ENCODE peak calls at places on chromosomes 4 and X, in ten cellular contexts. One of them, this sample, is unnamed.

GRCh38 chr4:145511913-145512522 is 30.4 kb downstream of the SMAD1 start:
- DNase-seq in GM04504: no peak
- DNase-seq in HCEC 1CT: no peak
- DNase-seq in AG10803: peak; percentile 38
- DNase-seq in T-helper 1 cell: no peak
- DNase-seq in RPMI8226: no peak
- DNase-seq in astrocyte of the spinal cord: no peak
- DNase-seq in NCI-H1930: no peak
- DNase-seq in germinal center: no peak
- DNase-seq in activated CD8-positive, alpha-beta memory T cell treated with anti-CD3 and anti-CD28 coated beads for 1 hour: no peak
- DNase-seq in this sample: no peak

GRCh38 chrX:66328950-66329596 is 165.0 kb downstream of the HEPH start:
- DNase-seq in RPMI8226: no peak
- DNase-seq in germinal center: no peak
- DNase-seq in NCI-H1930: no peak
- DNase-seq in activated CD8-positive, alpha-beta memory T cell treated with anti-CD3 and anti-CD28 coated beads for 1 hour: no peak
- DNase-seq in AG10803: no peak
- DNase-seq in GM04504: no peak
- DNase-seq in HCEC 1CT: no peak
- DNase-seq in astrocyte of the spinal cord: no peak
- DNase-seq in T-helper 1 cell: no peak
- DNase-seq in this sample: no peak

GRCh38 chrX:152220612-152221011 is 82.2 kb upstream of the MAGEA10 start:
- DNase-seq in germinal center: no peak
- DNase-seq in RPMI8226: no peak
- DNase-seq in AG10803: no peak
- DNase-seq in HCEC 1CT: no peak
- DNase-seq in T-helper 1 cell: no peak
- DNase-seq in astrocyte of the spinal cord: peak; percentile 1
- DNase-seq in activated CD8-positive, alpha-beta memory T cell treated with anti-CD3 and anti-CD28 coated beads for 1 hour: no peak
- DNase-seq in NCI-H1930: no peak
- DNase-seq in GM04504: no peak
- DNase-seq in this sample: no peak

GRCh38 chrX:111095974-111096870 is at the start of gene PAK3:
- DNase-seq in NCI-H1930: peak; percentile 38
- DNase-seq in T-helper 1 cell: peak; percentile 10
- DNase-seq in HCEC 1CT: no peak
- DNase-seq in activated CD8-positive, alpha-beta memory T cell treated with anti-CD3 and anti-CD28 coated beads for 1 hour: no peak
- DNase-seq in germinal center: peak; percentile 4
- DNase-seq in AG10803: peak; percentile 26
- DNase-seq in RPMI8226: no peak
- DNase-seq in GM04504: no peak
- DNase-seq in astrocyte of the spinal cord: peak; percentile 85
- DNase-seq in this sample: peak; percentile 50

GRCh38 chr4:105369988-105370387 is 103.9 kb downstream of the PPA2 start:
- DNase-seq in astrocyte of the spinal cord: no peak
- DNase-seq in germinal center: no peak
- DNase-seq in activated CD8-positive, alpha-beta memory T cell treated with anti-CD3 and anti-CD28 coated beads for 1 hour: no peak
- DNase-seq in HCEC 1CT: peak; percentile 55
- DNase-seq in AG10803: peak; percentile 9
- DNase-seq in T-helper 1 cell: no peak
- DNase-seq in NCI-H1930: no peak
- DNase-seq in RPMI8226: no peak
- DNase-seq in GM04504: no peak
- DNase-seq in this sample: no peak

GRCh38 chr4:20181926-20182325 is 69.8 kb upstream of the SLIT2 start:
- DNase-seq in T-helper 1 cell: no peak
- DNase-seq in HCEC 1CT: no peak
- DNase-seq in GM04504: no peak
- DNase-seq in germinal center: no peak
- DNase-seq in RPMI8226: no peak
- DNase-seq in activated CD8-positive, alpha-beta memory T cell treated with anti-CD3 and anti-CD28 coated beads for 1 hour: no peak
- DNase-seq in NCI-H1930: no peak
- DNase-seq in AG10803: no peak
- DNase-seq in astrocyte of the spinal cord: no peak
- DNase-seq in this sample: no peak

GRCh38 chr4:3037957-3038451 is 36.3 kb downstream of the HTT-AS start:
- DNase-seq in HCEC 1CT: no peak
- DNase-seq in activated CD8-positive, alpha-beta memory T cell treated with anti-CD3 and anti-CD28 coated beads for 1 hour: no peak
- DNase-seq in GM04504: no peak
- DNase-seq in AG10803: no peak
- DNase-seq in NCI-H1930: no peak
- DNase-seq in germinal center: no peak
- DNase-seq in T-helper 1 cell: no peak
- DNase-seq in astrocyte of the spinal cord: no peak
- DNase-seq in RPMI8226: peak; percentile 10
- DNase-seq in this sample: no peak

GRCh38 chrX:21741378-21741777 is 16.5 kb downstream of the SMPX start:
- DNase-seq in T-helper 1 cell: no peak
- DNase-seq in astrocyte of the spinal cord: no peak
- DNase-seq in RPMI8226: no peak
- DNase-seq in AG10803: no peak
- DNase-seq in NCI-H1930: no peak
- DNase-seq in GM04504: no peak
- DNase-seq in activated CD8-positive, alpha-beta memory T cell treated with anti-CD3 and anti-CD28 coated beads for 1 hour: no peak
- DNase-seq in germinal center: no peak
- DNase-seq in HCEC 1CT: no peak
- DNase-seq in this sample: no peak

GRCh38 chrX:41095962-41096955 is 11.0 kb downstream of the USP9X start:
- DNase-seq in astrocyte of the spinal cord: no peak
- DNase-seq in germinal center: no peak
- DNase-seq in NCI-H1930: no peak
- DNase-seq in T-helper 1 cell: no peak
- DNase-seq in activated CD8-positive, alpha-beta memory T cell treated with anti-CD3 and anti-CD28 coated beads for 1 hour: no peak
- DNase-seq in AG10803: peak; percentile 13
- DNase-seq in RPMI8226: no peak
- DNase-seq in HCEC 1CT: no peak
- DNase-seq in GM04504: no peak
- DNase-seq in this sample: no peak

GRCh38 chrX:111829345-111829744 is 46.6 kb upstream of the TRPC5OS start:
- DNase-seq in astrocyte of the spinal cord: no peak
- DNase-seq in NCI-H1930: no peak
- DNase-seq in HCEC 1CT: no peak
- DNase-seq in AG10803: no peak
- DNase-seq in activated CD8-positive, alpha-beta memory T cell treated with anti-CD3 and anti-CD28 coated beads for 1 hour: no peak
- DNase-seq in T-helper 1 cell: no peak
- DNase-seq in GM04504: no peak
- DNase-seq in RPMI8226: no peak
- DNase-seq in germinal center: no peak
- DNase-seq in this sample: no peak

GRCh38 chrX:7435822-7436221 is 287.9 kb upstream of the PUDP start:
- DNase-seq in activated CD8-positive, alpha-beta memory T cell treated with anti-CD3 and anti-CD28 coated beads for 1 hour: no peak
- DNase-seq in HCEC 1CT: no peak
- DNase-seq in NCI-H1930: no peak
- DNase-seq in germinal center: no peak
- DNase-seq in astrocyte of the spinal cord: no peak
- DNase-seq in RPMI8226: no peak
- DNase-seq in T-helper 1 cell: no peak
- DNase-seq in GM04504: no peak
- DNase-seq in AG10803: peak; percentile 16
- DNase-seq in this sample: no peak

GRCh38 chrX:96480081-96480480 is 204.6 kb upstream of the DIAPH2 start:
- DNase-seq in AG10803: peak; percentile 25
- DNase-seq in NCI-H1930: no peak
- DNase-seq in RPMI8226: no peak
- DNase-seq in T-helper 1 cell: no peak
- DNase-seq in activated CD8-positive, alpha-beta memory T cell treated with anti-CD3 and anti-CD28 coated beads for 1 hour: no peak
- DNase-seq in HCEC 1CT: peak; percentile 74
- DNase-seq in germinal center: no peak
- DNase-seq in astrocyte of the spinal cord: peak; percentile 37
- DNase-seq in GM04504: peak; percentile 2
- DNase-seq in this sample: peak; percentile 5

GRCh38 chrX:31233941-31234496 is 162.2 kb upstream of the FTHL17 start:
- DNase-seq in activated CD8-positive, alpha-beta memory T cell treated with anti-CD3 and anti-CD28 coated beads for 1 hour: no peak
- DNase-seq in RPMI8226: no peak
- DNase-seq in GM04504: no peak
- DNase-seq in germinal center: no peak
- DNase-seq in astrocyte of the spinal cord: no peak
- DNase-seq in HCEC 1CT: no peak
- DNase-seq in NCI-H1930: no peak
- DNase-seq in AG10803: no peak
- DNase-seq in T-helper 1 cell: no peak
- DNase-seq in this sample: no peak

GRCh38 chrX:20063716-20064351 is 52.9 kb downstream of the MAP7D2 start:
- DNase-seq in GM04504: no peak
- DNase-seq in NCI-H1930: no peak
- DNase-seq in RPMI8226: no peak
- DNase-seq in T-helper 1 cell: no peak
- DNase-seq in AG10803: no peak
- DNase-seq in HCEC 1CT: peak; percentile 36
- DNase-seq in astrocyte of the spinal cord: no peak
- DNase-seq in activated CD8-positive, alpha-beta memory T cell treated with anti-CD3 and anti-CD28 coated beads for 1 hour: no peak
- DNase-seq in germinal center: peak; percentile 18
- DNase-seq in this sample: no peak

GRCh38 chrX:107935200-107935599 is 47.0 kb downstream of the TEX13B start:
- DNase-seq in germinal center: no peak
- DNase-seq in activated CD8-positive, alpha-beta memory T cell treated with anti-CD3 and anti-CD28 coated beads for 1 hour: no peak
- DNase-seq in NCI-H1930: no peak
- DNase-seq in T-helper 1 cell: no peak
- DNase-seq in astrocyte of the spinal cord: peak; percentile 5
- DNase-seq in GM04504: no peak
- DNase-seq in RPMI8226: no peak
- DNase-seq in AG10803: peak; percentile 4
- DNase-seq in HCEC 1CT: peak; percentile 53
- DNase-seq in this sample: peak; percentile 26

GRCh38 chr4:153758688-153759406 is 977 bp downstream of the RNF175 start:
- DNase-seq in AG10803: no peak
- DNase-seq in activated CD8-positive, alpha-beta memory T cell treated with anti-CD3 and anti-CD28 coated beads for 1 hour: no peak
- DNase-seq in astrocyte of the spinal cord: no peak
- DNase-seq in germinal center: no peak
- DNase-seq in T-helper 1 cell: no peak
- DNase-seq in NCI-H1930: no peak
- DNase-seq in GM04504: no peak
- DNase-seq in RPMI8226: no peak
- DNase-seq in HCEC 1CT: no peak
- DNase-seq in this sample: no peak

GRCh38 chrX:141278306-141278705 is 36.0 kb upstream of the SPANXC start:
- DNase-seq in T-helper 1 cell: no peak
- DNase-seq in AG10803: peak; percentile 4
- DNase-seq in RPMI8226: peak; percentile 2
- DNase-seq in activated CD8-positive, alpha-beta memory T cell treated with anti-CD3 and anti-CD28 coated beads for 1 hour: no peak
- DNase-seq in HCEC 1CT: peak; percentile 13
- DNase-seq in NCI-H1930: no peak
- DNase-seq in astrocyte of the spinal cord: peak; percentile 7
- DNase-seq in GM04504: no peak
- DNase-seq in germinal center: no peak
- DNase-seq in this sample: peak; percentile 8

GRCh38 chrX:129754266-129755024 is 15.7 kb downstream of the XPNPEP2 start:
- DNase-seq in HCEC 1CT: no peak
- DNase-seq in astrocyte of the spinal cord: no peak
- DNase-seq in GM04504: no peak
- DNase-seq in NCI-H1930: no peak
- DNase-seq in activated CD8-positive, alpha-beta memory T cell treated with anti-CD3 and anti-CD28 coated beads for 1 hour: no peak
- DNase-seq in germinal center: no peak
- DNase-seq in AG10803: no peak
- DNase-seq in RPMI8226: no peak
- DNase-seq in T-helper 1 cell: no peak
- DNase-seq in this sample: no peak

GRCh38 chr4:20391224-20391623 is 139.5 kb downstream of the SLIT2 start:
- DNase-seq in GM04504: peak; percentile 32
- DNase-seq in activated CD8-positive, alpha-beta memory T cell treated with anti-CD3 and anti-CD28 coated beads for 1 hour: no peak
- DNase-seq in NCI-H1930: no peak
- DNase-seq in T-helper 1 cell: no peak
- DNase-seq in HCEC 1CT: no peak
- DNase-seq in astrocyte of the spinal cord: peak; percentile 50
- DNase-seq in germinal center: no peak
- DNase-seq in RPMI8226: no peak
- DNase-seq in AG10803: peak; percentile 88
- DNase-seq in this sample: no peak

GRCh38 chrX:109886122-109886761 is 116.7 kb upstream of the TMEM164 start:
- DNase-seq in activated CD8-positive, alpha-beta memory T cell treated with anti-CD3 and anti-CD28 coated beads for 1 hour: no peak
- DNase-seq in GM04504: no peak
- DNase-seq in NCI-H1930: peak; percentile 11
- DNase-seq in RPMI8226: peak; percentile 31
- DNase-seq in HCEC 1CT: peak; percentile 41
- DNase-seq in AG10803: peak; percentile 41
- DNase-seq in T-helper 1 cell: no peak
- DNase-seq in germinal center: peak; percentile 27
- DNase-seq in astrocyte of the spinal cord: peak; percentile 37
- DNase-seq in this sample: peak; percentile 70

GRCh38 chr4:23999714-24000113 is 109.9 kb upstream of the PPARGC1A start:
- DNase-seq in RPMI8226: no peak
- DNase-seq in GM04504: no peak
- DNase-seq in T-helper 1 cell: no peak
- DNase-seq in germinal center: no peak
- DNase-seq in activated CD8-positive, alpha-beta memory T cell treated with anti-CD3 and anti-CD28 coated beads for 1 hour: no peak
- DNase-seq in HCEC 1CT: peak; percentile 34
- DNase-seq in NCI-H1930: no peak
- DNase-seq in AG10803: no peak
- DNase-seq in astrocyte of the spinal cord: peak; percentile 20
- DNase-seq in this sample: peak; percentile 7

GRCh38 chr4:125519376-125520171 is 204.8 kb downstream of the FAT4 start:
- DNase-seq in germinal center: no peak
- DNase-seq in GM04504: no peak
- DNase-seq in astrocyte of the spinal cord: no peak
- DNase-seq in AG10803: no peak
- DNase-seq in T-helper 1 cell: no peak
- DNase-seq in NCI-H1930: no peak
- DNase-seq in RPMI8226: no peak
- DNase-seq in HCEC 1CT: no peak
- DNase-seq in activated CD8-positive, alpha-beta memory T cell treated with anti-CD3 and anti-CD28 coated beads for 1 hour: no peak
- DNase-seq in this sample: no peak

GRCh38 chr4:150986085-150986484 is 29.0 kb downstream of the LRBA start:
- DNase-seq in HCEC 1CT: no peak
- DNase-seq in RPMI8226: no peak
- DNase-seq in astrocyte of the spinal cord: no peak
- DNase-seq in activated CD8-positive, alpha-beta memory T cell treated with anti-CD3 and anti-CD28 coated beads for 1 hour: no peak
- DNase-seq in AG10803: no peak
- DNase-seq in NCI-H1930: no peak
- DNase-seq in T-helper 1 cell: no peak
- DNase-seq in germinal center: no peak
- DNase-seq in GM04504: no peak
- DNase-seq in this sample: no peak

GRCh38 chr4:80137631-80138030 is 59.7 kb upstream of the PRDM8 start:
- DNase-seq in AG10803: no peak
- DNase-seq in NCI-H1930: no peak
- DNase-seq in GM04504: no peak
- DNase-seq in astrocyte of the spinal cord: no peak
- DNase-seq in activated CD8-positive, alpha-beta memory T cell treated with anti-CD3 and anti-CD28 coated beads for 1 hour: no peak
- DNase-seq in HCEC 1CT: no peak
- DNase-seq in T-helper 1 cell: no peak
- DNase-seq in RPMI8226: no peak
- DNase-seq in germinal center: no peak
- DNase-seq in this sample: no peak

GRCh38 chr4:3223346-3223745 is 25.6 kb upstream of the MSANTD1 start:
- DNase-seq in astrocyte of the spinal cord: no peak
- DNase-seq in GM04504: no peak
- DNase-seq in activated CD8-positive, alpha-beta memory T cell treated with anti-CD3 and anti-CD28 coated beads for 1 hour: no peak
- DNase-seq in NCI-H1930: no peak
- DNase-seq in germinal center: no peak
- DNase-seq in T-helper 1 cell: no peak
- DNase-seq in HCEC 1CT: no peak
- DNase-seq in RPMI8226: no peak
- DNase-seq in AG10803: no peak
- DNase-seq in this sample: no peak

GRCh38 chr4:16818005-16818404 is 80.4 kb downstream of the LDB2 start:
- DNase-seq in astrocyte of the spinal cord: no peak
- DNase-seq in germinal center: no peak
- DNase-seq in HCEC 1CT: no peak
- DNase-seq in T-helper 1 cell: no peak
- DNase-seq in AG10803: no peak
- DNase-seq in activated CD8-positive, alpha-beta memory T cell treated with anti-CD3 and anti-CD28 coated beads for 1 hour: no peak
- DNase-seq in RPMI8226: no peak
- DNase-seq in NCI-H1930: no peak
- DNase-seq in GM04504: no peak
- DNase-seq in this sample: no peak

This sample was measured in AG08396.